ENCODE peak calls at places on chromosomes 2 and 18, in five cellular contexts. H is left cardiac atrium, I is KBM-7, C is tibial artery, X is G401. P is an unnamed sample.

GRCh38 chr2:112579280-112579679 is 5.1 kb upstream of the CHCHD5 start:
- DNase-seq in C (no peak), H (no peak), I (no peak), X (no peak), P (peak)

GRCh38 chr2:146579154-146579930 is 1265.5 kb upstream of the ACVR2A start:
- DNase-seq in X (no peak), H (no peak), C (no peak), I (no peak), P (peak)

GRCh38 chr2:62568983-62569837 is 63.2 kb upstream of the TMEM17 start:
- DNase-seq in C (no peak), X (no peak), H (no peak), I (no peak), P (no peak)

GRCh38 chr2:28648147-28648546 is 103.5 kb upstream of the PPP1CB start:
- DNase-seq in I (no peak), X (no peak), H (no peak), C (peak), P (no peak)

GRCh38 chr18:56702946-56703345 is 51.8 kb downstream of the WDR7 start:
- DNase-seq in H (no peak), X (peak), C (no peak), I (peak), P (peak)

GRCh38 chr2:70088508-70089219 is 1.4 kb downstream of the PCBP1 start:
- DNase-seq in C (no peak), X (no peak), I (no peak), H (no peak), P (no peak)

GRCh38 chr2:44549099-44549471 is 187.3 kb downstream of the CAMKMT start:
- DNase-seq in I (no peak), X (no peak), C (no peak), H (no peak), P (peak)

GRCh38 chr18:36808681-36809080 is 20.1 kb downstream of the TPGS2 start:
- DNase-seq in X (no peak), I (no peak), H (no peak), C (no peak), P (peak)

GRCh38 chr18:41009926-41010325 is 945.1 kb upstream of the PIK3C3 start:
- DNase-seq in I (no peak), C (no peak), H (no peak), X (no peak), P (no peak)

GRCh38 chr2:37671013-37671815 is at the start of gene CDC42EP3:
- DNase-seq in X (peak), C (peak), I (peak), H (peak), P (peak)

GRCh38 chr18:44579028-44579692 is 101.5 kb upstream of the SETBP1 start:
- DNase-seq in I (peak), C (no peak), X (no peak), H (no peak), P (no peak)

GRCh38 chr2:45300026-45300750 is 290.9 kb upstream of the SIX2 start:
- DNase-seq in C (no peak), X (peak), H (no peak), I (no peak), P (no peak)

GRCh38 chr2:231919341-231920035 is 6.7 kb downstream of the NPPC start:
- DNase-seq in I (no peak), C (peak), X (no peak), H (no peak), P (no peak)

GRCh38 chr2:212995920-212996319 is 155.5 kb downstream of the IKZF2 start:
- DNase-seq in I (no peak), H (no peak), X (no peak), C (no peak), P (no peak)

GRCh38 chr2:207223051-207223450 is 57.3 kb upstream of the KLF7 start:
- DNase-seq in C (no peak), I (no peak), X (no peak), H (no peak), P (peak)

GRCh38 chr2:17101596-17101995 is 416.6 kb downstream of the RAD51AP2 start:
- DNase-seq in C (no peak), H (no peak), I (no peak), X (no peak), P (no peak)

P was measured in RCC 7860.